ENCODE peak calls at places on chromosomes 7 and 10, in four cellular contexts. One of them, this sample, is unnamed.
A peak's percentile ranks its signal among the peaks of the same experiment; 100 is the strongest.

GRCh38 chr10:13335881-13336280 is 12.2 kb downstream of the SEPHS1 start:
- DNase-seq in activated CD4-positive, CD25-positive, alpha-beta regulatory T cell treated with anti-CD3 and anti-CD28 coated beads, Interleukin-2, amount 50 U/mL, for 72 hours: no peak
- DNase-seq in stimulated activated CD4-positive, alpha-beta T cell treated with anti-CD3 and anti-CD28 coated beads, Interleukin-2, amount 100 ng/mL, for 24 hours: no peak
- DNase-seq in activated CD4-positive, alpha-beta T cell treated with anti-CD3 and anti-CD28 coated beads, Interleukin-2, amount 10 ng/mL, durations not matched to agents 7 days and 5 days: no peak
- DNase-seq in this sample: no peak

GRCh38 chr10:22712959-22713852 is 1.2 kb downstream of the PIP4K2A start:
- DNase-seq in activated CD4-positive, CD25-positive, alpha-beta regulatory T cell treated with anti-CD3 and anti-CD28 coated beads, Interleukin-2, amount 50 U/mL, for 72 hours: peak; percentile 62
- DNase-seq in stimulated activated CD4-positive, alpha-beta T cell treated with anti-CD3 and anti-CD28 coated beads, Interleukin-2, amount 100 ng/mL, for 24 hours: peak; percentile 47
- DNase-seq in activated CD4-positive, alpha-beta T cell treated with anti-CD3 and anti-CD28 coated beads, Interleukin-2, amount 10 ng/mL, durations not matched to agents 7 days and 5 days: peak; percentile 36
- DNase-seq in this sample: peak; percentile 29

GRCh38 chr7:128705891-128706333 is 33.2 kb upstream of the CALU start:
- DNase-seq in activated CD4-positive, CD25-positive, alpha-beta regulatory T cell treated with anti-CD3 and anti-CD28 coated beads, Interleukin-2, amount 50 U/mL, for 72 hours: no peak
- DNase-seq in stimulated activated CD4-positive, alpha-beta T cell treated with anti-CD3 and anti-CD28 coated beads, Interleukin-2, amount 100 ng/mL, for 24 hours: no peak
- DNase-seq in activated CD4-positive, alpha-beta T cell treated with anti-CD3 and anti-CD28 coated beads, Interleukin-2, amount 10 ng/mL, durations not matched to agents 7 days and 5 days: no peak
- DNase-seq in this sample: no peak

GRCh38 chr10:91702586-91703088 is 69.8 kb upstream of the PPP1R3C start:
- DNase-seq in activated CD4-positive, CD25-positive, alpha-beta regulatory T cell treated with anti-CD3 and anti-CD28 coated beads, Interleukin-2, amount 50 U/mL, for 72 hours: no peak
- DNase-seq in stimulated activated CD4-positive, alpha-beta T cell treated with anti-CD3 and anti-CD28 coated beads, Interleukin-2, amount 100 ng/mL, for 24 hours: no peak
- DNase-seq in activated CD4-positive, alpha-beta T cell treated with anti-CD3 and anti-CD28 coated beads, Interleukin-2, amount 10 ng/mL, durations not matched to agents 7 days and 5 days: no peak
- DNase-seq in this sample: no peak

GRCh38 chr7:64174941-64175340 is 32.1 kb upstream of the ZNF735 start:
- DNase-seq in activated CD4-positive, CD25-positive, alpha-beta regulatory T cell treated with anti-CD3 and anti-CD28 coated beads, Interleukin-2, amount 50 U/mL, for 72 hours: no peak
- DNase-seq in stimulated activated CD4-positive, alpha-beta T cell treated with anti-CD3 and anti-CD28 coated beads, Interleukin-2, amount 100 ng/mL, for 24 hours: no peak
- DNase-seq in activated CD4-positive, alpha-beta T cell treated with anti-CD3 and anti-CD28 coated beads, Interleukin-2, amount 10 ng/mL, durations not matched to agents 7 days and 5 days: no peak
- DNase-seq in this sample: no peak

GRCh38 chr7:76076995-76077394 is 29.1 kb downstream of the MDH2 start:
- DNase-seq in activated CD4-positive, CD25-positive, alpha-beta regulatory T cell treated with anti-CD3 and anti-CD28 coated beads, Interleukin-2, amount 50 U/mL, for 72 hours: no peak
- DNase-seq in stimulated activated CD4-positive, alpha-beta T cell treated with anti-CD3 and anti-CD28 coated beads, Interleukin-2, amount 100 ng/mL, for 24 hours: no peak
- DNase-seq in activated CD4-positive, alpha-beta T cell treated with anti-CD3 and anti-CD28 coated beads, Interleukin-2, amount 10 ng/mL, durations not matched to agents 7 days and 5 days: no peak
- DNase-seq in this sample: no peak

GRCh38 chr10:3071405-3072198 is 4.3 kb downstream of the PFKP start:
- DNase-seq in activated CD4-positive, CD25-positive, alpha-beta regulatory T cell treated with anti-CD3 and anti-CD28 coated beads, Interleukin-2, amount 50 U/mL, for 72 hours: no peak
- DNase-seq in stimulated activated CD4-positive, alpha-beta T cell treated with anti-CD3 and anti-CD28 coated beads, Interleukin-2, amount 100 ng/mL, for 24 hours: peak; percentile 51
- DNase-seq in activated CD4-positive, alpha-beta T cell treated with anti-CD3 and anti-CD28 coated beads, Interleukin-2, amount 10 ng/mL, durations not matched to agents 7 days and 5 days: peak; percentile 21
- DNase-seq in this sample: no peak

GRCh38 chr7:27143022-27143949 is at the start of gene HOXA5:
- DNase-seq in activated CD4-positive, CD25-positive, alpha-beta regulatory T cell treated with anti-CD3 and anti-CD28 coated beads, Interleukin-2, amount 50 U/mL, for 72 hours: no peak
- DNase-seq in stimulated activated CD4-positive, alpha-beta T cell treated with anti-CD3 and anti-CD28 coated beads, Interleukin-2, amount 100 ng/mL, for 24 hours: no peak
- DNase-seq in activated CD4-positive, alpha-beta T cell treated with anti-CD3 and anti-CD28 coated beads, Interleukin-2, amount 10 ng/mL, durations not matched to agents 7 days and 5 days: no peak
- DNase-seq in this sample: no peak

GRCh38 chr10:104293021-104293420 is 24.0 kb downstream of the GSTO2 start:
- DNase-seq in activated CD4-positive, CD25-positive, alpha-beta regulatory T cell treated with anti-CD3 and anti-CD28 coated beads, Interleukin-2, amount 50 U/mL, for 72 hours: no peak
- DNase-seq in stimulated activated CD4-positive, alpha-beta T cell treated with anti-CD3 and anti-CD28 coated beads, Interleukin-2, amount 100 ng/mL, for 24 hours: no peak
- DNase-seq in activated CD4-positive, alpha-beta T cell treated with anti-CD3 and anti-CD28 coated beads, Interleukin-2, amount 10 ng/mL, durations not matched to agents 7 days and 5 days: no peak
- DNase-seq in this sample: no peak

GRCh38 chr7:8065356-8065813 is 96.8 kb downstream of the GLCCI1 start:
- DNase-seq in activated CD4-positive, CD25-positive, alpha-beta regulatory T cell treated with anti-CD3 and anti-CD28 coated beads, Interleukin-2, amount 50 U/mL, for 72 hours: no peak
- DNase-seq in stimulated activated CD4-positive, alpha-beta T cell treated with anti-CD3 and anti-CD28 coated beads, Interleukin-2, amount 100 ng/mL, for 24 hours: no peak
- DNase-seq in activated CD4-positive, alpha-beta T cell treated with anti-CD3 and anti-CD28 coated beads, Interleukin-2, amount 10 ng/mL, durations not matched to agents 7 days and 5 days: no peak
- DNase-seq in this sample: no peak

GRCh38 chr10:69810998-69811397 is 9.3 kb downstream of the COL13A1 start:
- DNase-seq in activated CD4-positive, CD25-positive, alpha-beta regulatory T cell treated with anti-CD3 and anti-CD28 coated beads, Interleukin-2, amount 50 U/mL, for 72 hours: no peak
- DNase-seq in stimulated activated CD4-positive, alpha-beta T cell treated with anti-CD3 and anti-CD28 coated beads, Interleukin-2, amount 100 ng/mL, for 24 hours: no peak
- DNase-seq in activated CD4-positive, alpha-beta T cell treated with anti-CD3 and anti-CD28 coated beads, Interleukin-2, amount 10 ng/mL, durations not matched to agents 7 days and 5 days: no peak
- DNase-seq in this sample: no peak

GRCh38 chr7:128938524-128939074 is 872 bp downstream of the IRF5 start:
- DNase-seq in activated CD4-positive, CD25-positive, alpha-beta regulatory T cell treated with anti-CD3 and anti-CD28 coated beads, Interleukin-2, amount 50 U/mL, for 72 hours: peak; percentile 49
- DNase-seq in stimulated activated CD4-positive, alpha-beta T cell treated with anti-CD3 and anti-CD28 coated beads, Interleukin-2, amount 100 ng/mL, for 24 hours: peak; percentile 28
- DNase-seq in activated CD4-positive, alpha-beta T cell treated with anti-CD3 and anti-CD28 coated beads, Interleukin-2, amount 10 ng/mL, durations not matched to agents 7 days and 5 days: peak; percentile 16
- DNase-seq in this sample: no peak

GRCh38 chr10:90417056-90417455 is 440.8 kb downstream of the HTR7 start:
- DNase-seq in activated CD4-positive, CD25-positive, alpha-beta regulatory T cell treated with anti-CD3 and anti-CD28 coated beads, Interleukin-2, amount 50 U/mL, for 72 hours: no peak
- DNase-seq in stimulated activated CD4-positive, alpha-beta T cell treated with anti-CD3 and anti-CD28 coated beads, Interleukin-2, amount 100 ng/mL, for 24 hours: no peak
- DNase-seq in activated CD4-positive, alpha-beta T cell treated with anti-CD3 and anti-CD28 coated beads, Interleukin-2, amount 10 ng/mL, durations not matched to agents 7 days and 5 days: no peak
- DNase-seq in this sample: no peak

GRCh38 chr7:151122276-151122675 is 36.0 kb downstream of the AGAP3 start:
- DNase-seq in activated CD4-positive, CD25-positive, alpha-beta regulatory T cell treated with anti-CD3 and anti-CD28 coated beads, Interleukin-2, amount 50 U/mL, for 72 hours: no peak
- DNase-seq in stimulated activated CD4-positive, alpha-beta T cell treated with anti-CD3 and anti-CD28 coated beads, Interleukin-2, amount 100 ng/mL, for 24 hours: no peak
- DNase-seq in activated CD4-positive, alpha-beta T cell treated with anti-CD3 and anti-CD28 coated beads, Interleukin-2, amount 10 ng/mL, durations not matched to agents 7 days and 5 days: no peak
- DNase-seq in this sample: no peak

GRCh38 chr7:39195967-39196366 is 218.3 kb downstream of the POU6F2 start:
- DNase-seq in activated CD4-positive, CD25-positive, alpha-beta regulatory T cell treated with anti-CD3 and anti-CD28 coated beads, Interleukin-2, amount 50 U/mL, for 72 hours: no peak
- DNase-seq in stimulated activated CD4-positive, alpha-beta T cell treated with anti-CD3 and anti-CD28 coated beads, Interleukin-2, amount 100 ng/mL, for 24 hours: no peak
- DNase-seq in activated CD4-positive, alpha-beta T cell treated with anti-CD3 and anti-CD28 coated beads, Interleukin-2, amount 10 ng/mL, durations not matched to agents 7 days and 5 days: no peak
- DNase-seq in this sample: no peak

GRCh38 chr7:84729284-84729683 is 457.6 kb downstream of the SEMA3D start:
- DNase-seq in activated CD4-positive, CD25-positive, alpha-beta regulatory T cell treated with anti-CD3 and anti-CD28 coated beads, Interleukin-2, amount 50 U/mL, for 72 hours: no peak
- DNase-seq in stimulated activated CD4-positive, alpha-beta T cell treated with anti-CD3 and anti-CD28 coated beads, Interleukin-2, amount 100 ng/mL, for 24 hours: no peak
- DNase-seq in activated CD4-positive, alpha-beta T cell treated with anti-CD3 and anti-CD28 coated beads, Interleukin-2, amount 10 ng/mL, durations not matched to agents 7 days and 5 days: no peak
- DNase-seq in this sample: no peak

GRCh38 chr10:69407621-69408301 is 9.0 kb downstream of the TACR2 start:
- DNase-seq in activated CD4-positive, CD25-positive, alpha-beta regulatory T cell treated with anti-CD3 and anti-CD28 coated beads, Interleukin-2, amount 50 U/mL, for 72 hours: no peak
- DNase-seq in stimulated activated CD4-positive, alpha-beta T cell treated with anti-CD3 and anti-CD28 coated beads, Interleukin-2, amount 100 ng/mL, for 24 hours: no peak
- DNase-seq in activated CD4-positive, alpha-beta T cell treated with anti-CD3 and anti-CD28 coated beads, Interleukin-2, amount 10 ng/mL, durations not matched to agents 7 days and 5 days: peak; percentile 30
- DNase-seq in this sample: no peak

GRCh38 chr10:99234739-99235468 is 748 bp downstream of the HPSE2 start:
- DNase-seq in activated CD4-positive, CD25-positive, alpha-beta regulatory T cell treated with anti-CD3 and anti-CD28 coated beads, Interleukin-2, amount 50 U/mL, for 72 hours: no peak
- DNase-seq in stimulated activated CD4-positive, alpha-beta T cell treated with anti-CD3 and anti-CD28 coated beads, Interleukin-2, amount 100 ng/mL, for 24 hours: no peak
- DNase-seq in activated CD4-positive, alpha-beta T cell treated with anti-CD3 and anti-CD28 coated beads, Interleukin-2, amount 10 ng/mL, durations not matched to agents 7 days and 5 days: no peak
- DNase-seq in this sample: no peak

This sample was measured in activated T-helper 2 cell treated with anti-CD3 and anti-CD28 coated beads, Interferon-gamma antibody, Interleukin-2, Interleukin-4, amounts not matched to agents 10 μg/mL and 5 μg/mL and 100 μg/mL, durations not matched to agents 14 hours and 24 hours and 36 hours.